ENCODE peak calls at places on chromosomes 2 and 18, in ten cellular contexts. F is tibial nerve; I is progenitor cell of endocrine pancreas; Z is foreskin fibroblast; L is K562; Q is stimulated activated effector memory CD8-positive, alpha-beta T cell treated with anti-CD3 and anti-CD28 coated beads, Interleukin-12 subunit alpha, Interleukin-12 subunit beta, amount 100 ng/mL, for 72 hours; S is fibroblast of pulmonary artery; N is HL-60; H is NCI-H1092 treated with DMSO at 0.1 percent for 48 hours; E is stimulated activated CD4-positive, alpha-beta T cell treated with anti-CD3 and anti-CD28 coated beads, Interleukin-2, amount 100 ng/mL, for 48 hours. B is an unnamed sample.

GRCh38 chr18:22741318-22741717 is 191.8 kb upstream of the RBBP8 start:
- DNase-seq in N (no peak), S (no peak), F (no peak), Z (no peak), I (no peak), H (no peak), E (no peak), Q (no peak), L (no peak), B (no peak)

GRCh38 chr18:58576641-58577251 is 52.1 kb downstream of the ALPK2 start:
- DNase-seq in N (no peak), E (no peak), Q (no peak), F (no peak), Z (no peak), S (no peak), I (no peak), L (no peak), H (no peak), B (no peak)

GRCh38 chr2:188381614-188382013 is 89.9 kb downstream of the GULP1 start:
- DNase-seq in L (no peak), E (no peak), H (no peak), Z (peak), N (no peak), S (peak), Q (no peak), F (no peak), I (no peak), B (peak)

GRCh38 chr2:69683170-69683971 is 39.8 kb upstream of the AAK1 start:
- DNase-seq in H (no peak), S (peak), L (peak), Q (no peak), F (no peak), I (no peak), E (no peak), N (peak), Z (peak), B (no peak)

GRCh38 chr2:149380205-149380604 is 49.8 kb downstream of the LYPD6 start:
- DNase-seq in S (no peak), E (no peak), N (no peak), I (no peak), F (no peak), L (no peak), Q (no peak), Z (no peak), H (no peak), B (no peak)

GRCh38 chr2:148660999-148661398 is 16.4 kb downstream of the EPC2 start:
- DNase-seq in F (no peak), L (no peak), Q (no peak), H (no peak), S (no peak), E (no peak), I (no peak), N (no peak), Z (no peak), B (no peak)

GRCh38 chr18:70288851-70289328 is at the start of gene SOCS6:
- DNase-seq in H (peak), F (peak), I (peak), Z (peak), Q (peak), N (peak), S (peak), E (peak), L (no peak), B (peak)

GRCh38 chr2:227889336-227889735 is 17.9 kb downstream of the DAW1 start:
- DNase-seq in E (no peak), L (no peak), Z (no peak), Q (no peak), I (no peak), H (no peak), F (no peak), N (no peak), S (no peak), B (no peak)

GRCh38 chr2:66462196-66462825 is 27.4 kb downstream of the MEIS1 start:
- DNase-seq in S (no peak), H (peak), F (no peak), E (no peak), Q (no peak), Z (peak), N (no peak), L (no peak), I (no peak), B (no peak)

GRCh38 chr2:177618270-177619253 is 226.0 kb downstream of the AGPS start:
- DNase-seq in N (peak), I (peak), L (peak), H (peak), F (peak), S (peak), Z (peak), Q (peak), E (peak), B (peak)

GRCh38 chr2:41216978-41217377 is 765.1 kb upstream of the SLC8A1 start:
- DNase-seq in N (no peak), S (no peak), F (no peak), Z (no peak), H (no peak), E (no peak), I (no peak), L (no peak), Q (no peak), B (no peak)

GRCh38 chr2:99256677-99257076 is 1.2 kb upstream of the LYG2 start:
- DNase-seq in I (no peak), Q (no peak), N (no peak), H (no peak), L (no peak), F (no peak), Z (peak), S (no peak), E (no peak), B (no peak)

GRCh38 chr2:11254100-11254536 is 90.3 kb downstream of the ROCK2 start:
- DNase-seq in Z (no peak), Q (no peak), N (no peak), S (no peak), E (no peak), F (no peak), I (no peak), L (no peak), H (no peak), B (no peak)

GRCh38 chr2:223090081-223090480 is 38.1 kb downstream of the KCNE4 start:
- DNase-seq in N (no peak), I (no peak), L (no peak), S (no peak), H (no peak), Z (no peak), F (no peak), Q (no peak), E (no peak), B (peak)

GRCh38 chr2:7530001-7530400 is 612.8 kb downstream of the RNF144A start:
- DNase-seq in N (no peak), L (no peak), E (no peak), S (no peak), F (no peak), I (no peak), Z (peak), H (no peak), Q (no peak), B (no peak)